ENCODE peak calls at places on chromosomes 12 and 14, in five cellular contexts. E is bronchial epithelial cell, U is PC-3, I is suprapubic skin, Y is NT2/D1. K is an unnamed sample.

GRCh38 chr14:93525691-93526451 is 95.1 kb downstream of the UNC79 start:
- DNase-seq in U (peak), E (peak), I (no peak), Y (no peak), K (no peak)

GRCh38 chr12:26195641-26196423 is 459 bp downstream of the SSPN start:
- DNase-seq in I (peak), Y (peak), U (peak), E (no peak), K (no peak)

GRCh38 chr12:39831587-39832315 is 212.1 kb upstream of the ABCD2 start:
- DNase-seq in Y (no peak), E (peak), I (no peak), U (peak), K (no peak)

GRCh38 chr12:121786441-121786825 is 7.1 kb downstream of the RHOF start:
- DNase-seq in U (peak), I (no peak), E (peak), Y (no peak), K (no peak)

GRCh38 chr12:87323369-87323768 is 705.8 kb downstream of the C12orf50 start:
- DNase-seq in U (peak), E (peak), I (no peak), Y (no peak), K (no peak)

GRCh38 chr14:81211844-81212243 is 8.9 kb downstream of the GTF2A1 start:
- DNase-seq in Y (no peak), E (no peak), I (no peak), U (peak), K (peak)

GRCh38 chr14:95679148-95679547 is 7.1 kb upstream of the TCL1B start:
- DNase-seq in E (peak), I (peak), U (no peak), Y (no peak), K (no peak)

GRCh38 chr12:41795910-41796309 is 348.8 kb downstream of the GXYLT1 start:
- DNase-seq in U (peak), I (no peak), Y (peak), E (no peak), K (no peak)

GRCh38 chr14:38522724-38523123 is 266.8 kb upstream of the CLEC14A start:
- DNase-seq in U (no peak), I (no peak), E (no peak), Y (no peak), K (no peak)

GRCh38 chr12:113069751-113070116 is 13.2 kb downstream of the DTX1 start:
- DNase-seq in U (no peak), I (no peak), E (no peak), Y (no peak), K (no peak)
- H3K4me3 ChIP-seq in U (no peak), I (no peak), E (no peak), Y (no peak), K (peak)

GRCh38 chr12:53623986-53624385 is 2.2 kb downstream of the ATF7 start:
- DNase-seq in Y (no peak), E (peak), U (peak), I (no peak), K (no peak)

GRCh38 chr12:53624453-53624852 is 1.7 kb downstream of the ATF7 start:
- DNase-seq in Y (no peak), E (peak), I (no peak), U (no peak), K (no peak)

GRCh38 chr12:53624956-53625355 is 1.2 kb downstream of the ATF7 start:
- DNase-seq in I (no peak), E (peak), Y (no peak), U (no peak), K (peak)

GRCh38 chr12:53623526-53623925 is 2.7 kb downstream of the ATF7 start:
- DNase-seq in U (no peak), E (peak), I (no peak), Y (no peak), K (no peak)

DNA sequence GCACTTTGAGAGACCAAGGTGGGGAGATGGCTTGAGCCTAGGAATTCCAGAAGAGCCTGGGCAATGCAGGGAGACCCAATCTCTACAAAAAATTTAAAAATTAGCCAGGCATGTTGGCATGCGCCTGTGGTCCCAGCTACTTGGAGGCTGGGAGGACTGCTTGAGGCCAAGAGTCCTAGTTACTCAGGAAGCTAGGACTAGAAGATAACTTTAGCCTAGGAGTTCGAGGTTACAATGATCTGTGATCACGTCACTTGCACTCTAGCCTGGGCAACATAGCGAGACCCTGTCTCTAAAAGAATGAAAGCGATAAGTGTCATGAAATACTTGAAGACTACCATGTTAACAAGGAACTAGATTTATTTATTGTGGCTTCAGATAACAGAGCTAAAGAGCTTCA is 3.5 kb downstream of the ATF7 start:
- DNase-seq in E (no peak), I (no peak), Y (no peak), U (no peak), K (no peak)
- H3K4me3 ChIP-seq in E (no peak), I (no peak), Y (no peak), U (no peak), K (peak)

DNA sequence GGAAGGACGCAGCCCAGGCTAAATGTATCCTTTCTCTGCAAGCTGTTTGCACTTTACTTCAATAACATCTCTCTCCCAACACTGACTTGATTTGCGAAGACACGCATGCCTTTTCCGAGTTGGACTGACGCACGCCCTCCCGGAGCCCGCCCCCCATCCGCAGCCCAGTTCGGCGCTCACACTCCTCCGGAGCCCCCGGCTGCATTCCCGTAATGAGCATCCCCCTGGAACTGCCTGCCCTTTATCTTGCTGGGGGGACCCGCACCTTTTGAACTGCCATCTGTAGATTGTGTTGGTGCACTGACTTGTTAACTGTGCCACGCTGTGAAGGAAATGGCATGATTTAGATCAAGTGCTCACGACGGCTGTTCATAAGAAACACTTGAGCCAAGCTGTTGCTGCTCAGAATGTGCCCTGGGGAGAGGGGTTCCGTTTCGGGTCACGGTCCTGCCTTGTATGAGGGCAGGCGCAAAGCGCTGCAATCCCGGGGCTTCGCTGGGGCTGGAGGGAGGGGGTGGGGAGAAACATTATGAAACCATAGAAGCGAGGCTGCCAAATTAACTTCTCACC is 176.6 kb upstream of the CDKN3 start:
- DNase-seq in I (no peak), E (no peak), Y (no peak), U (no peak), K (no peak)
- H3K4me3 ChIP-seq in I (peak), E (peak), Y (no peak), U (no peak), K (no peak)

DNA sequence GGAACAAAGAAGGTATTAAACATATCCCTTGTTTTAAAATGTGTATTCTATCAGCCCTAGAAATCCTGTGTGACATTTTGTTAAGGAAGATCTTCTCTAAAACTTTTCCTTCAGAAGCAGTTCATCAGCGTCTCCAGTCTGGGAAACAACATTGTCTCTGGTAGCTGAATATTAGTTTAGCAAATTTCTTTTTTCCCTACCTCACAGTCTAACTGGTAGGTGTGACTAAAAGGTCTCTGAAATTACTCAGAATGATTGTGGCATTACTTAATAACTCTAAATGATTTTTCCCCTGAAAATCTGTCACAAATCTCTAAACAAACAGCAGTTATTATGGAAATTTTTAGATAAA is 1044.8 kb downstream of the FLRT2 start:
- DNase-seq in E (no peak), Y (no peak), U (no peak), I (no peak), K (no peak)
- H3K4me3 ChIP-seq in E (no peak), Y (no peak), U (peak), I (no peak), K (no peak)

GRCh38 chr12:6183689-6184441 is 16.3 kb upstream of the CD9 start:
- DNase-seq in Y (no peak), I (no peak), U (no peak), E (peak), K (no peak)
- H3K4me3 ChIP-seq in Y (no peak), I (no peak), U (no peak), E (no peak), K (no peak)

DNA sequence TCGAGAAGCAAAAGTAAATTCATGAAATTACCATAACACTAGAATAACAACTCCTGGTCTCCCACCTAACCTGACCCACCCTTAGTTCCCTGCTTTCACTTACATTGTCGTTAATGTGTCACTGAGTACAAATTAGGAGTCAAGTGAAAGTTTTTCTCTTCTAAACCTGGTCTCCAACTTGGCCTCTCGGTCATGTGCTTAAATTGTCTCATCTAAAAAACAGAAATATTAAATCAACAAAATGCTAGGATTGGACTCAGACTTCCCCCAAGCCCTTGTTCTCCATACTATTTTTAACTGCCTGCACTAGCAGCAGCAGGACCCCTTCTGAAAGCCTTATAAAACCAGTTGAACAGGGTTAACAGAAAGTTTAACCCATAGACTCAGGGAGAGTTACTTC is 1.8 kb upstream of the BTG1 start:
- DNase-seq in I (no peak), E (no peak), U (no peak), Y (no peak), K (no peak)
- H3K4me3 ChIP-seq in I (peak), E (peak), U (no peak), Y (no peak), K (peak)